ENCODE peak calls at places on chromosomes 6 and 20, in six cellular contexts. Y, M, J, O, S and A are unnamed samples.

GRCh38 chr6:79494841-79495240 is 42.4 kb downstream of the LCA5 start:
- ATAC-seq in S (no peak), Y (no peak), O (no peak), M (no peak), J (no peak), A (no peak)

GRCh38 chr6:11232968-11233626 is 629 bp upstream of the NEDD9 start:
- ATAC-seq in S (no peak), Y (no peak), O (peak), M (peak), J (peak), A (peak)

GRCh38 chr20:56460459-56460858 is 8.0 kb upstream of the RTF2 start:
- ATAC-seq in O (no peak), Y (no peak), S (no peak), M (no peak), J (no peak), A (no peak)

GRCh38 chr20:13028001-13028400 is 19.2 kb downstream of the SPTLC3 start:
- ATAC-seq in Y (no peak), S (no peak), J (no peak), M (no peak), O (no peak), A (no peak)

GRCh38 chr6:27966044-27966443 is 9.0 kb downstream of the OR2B6 start:
- ATAC-seq in J (no peak), S (no peak), M (no peak), O (no peak), Y (no peak), A (no peak)

GRCh38 chr6:41049548-41049947 is 3.5 kb upstream of the APOBEC2 start:
- ATAC-seq in S (no peak), O (peak), J (no peak), M (peak), Y (no peak), A (no peak)

GRCh38 chr6:116969211-116969863 is 92.3 kb downstream of the RFX6 start:
- ATAC-seq in S (no peak), J (peak), O (peak), M (peak), Y (peak), A (no peak)

GRCh38 chr6:38977101-38977500 is 71.5 kb upstream of the GLP1R start:
- ATAC-seq in J (no peak), O (no peak), Y (no peak), S (no peak), M (no peak), A (no peak)

GRCh38 chr6:125215252-125215819 is 61.8 kb downstream of the TPD52L1 start:
- ATAC-seq in Y (no peak), M (no peak), S (no peak), O (no peak), J (no peak), A (no peak)

GRCh38 chr6:14638932-14639875 is 521.6 kb downstream of the CD83 start:
- ATAC-seq in M (peak), S (no peak), Y (no peak), O (peak), J (no peak), A (peak)

GRCh38 chr6:109477725-109478124 is 5.3 kb downstream of the ZBTB24 start:
- ATAC-seq in S (no peak), O (no peak), J (no peak), M (no peak), Y (peak), A (no peak)

GRCh38 chr6:31573239-31574105 is 1.4 kb downstream of the LTA start:
- ATAC-seq in S (no peak), J (no peak), O (no peak), M (no peak), Y (no peak), A (no peak)

GRCh38 chr6:31574106-31575061 is 981 bp upstream of the TNF start:
- ATAC-seq in Y (peak), J (peak), M (no peak), O (no peak), S (no peak), A (no peak)

GRCh38 chr6:31576897-31577341 is 1.6 kb downstream of the TNF start:
- ATAC-seq in Y (no peak), S (no peak), J (no peak), M (no peak), O (no peak), A (no peak)

GRCh38 chr6:31575952-31576684 is 753 bp downstream of the TNF start:
- ATAC-seq in Y (no peak), J (no peak), O (no peak), M (no peak), S (no peak), A (no peak)

DNA sequence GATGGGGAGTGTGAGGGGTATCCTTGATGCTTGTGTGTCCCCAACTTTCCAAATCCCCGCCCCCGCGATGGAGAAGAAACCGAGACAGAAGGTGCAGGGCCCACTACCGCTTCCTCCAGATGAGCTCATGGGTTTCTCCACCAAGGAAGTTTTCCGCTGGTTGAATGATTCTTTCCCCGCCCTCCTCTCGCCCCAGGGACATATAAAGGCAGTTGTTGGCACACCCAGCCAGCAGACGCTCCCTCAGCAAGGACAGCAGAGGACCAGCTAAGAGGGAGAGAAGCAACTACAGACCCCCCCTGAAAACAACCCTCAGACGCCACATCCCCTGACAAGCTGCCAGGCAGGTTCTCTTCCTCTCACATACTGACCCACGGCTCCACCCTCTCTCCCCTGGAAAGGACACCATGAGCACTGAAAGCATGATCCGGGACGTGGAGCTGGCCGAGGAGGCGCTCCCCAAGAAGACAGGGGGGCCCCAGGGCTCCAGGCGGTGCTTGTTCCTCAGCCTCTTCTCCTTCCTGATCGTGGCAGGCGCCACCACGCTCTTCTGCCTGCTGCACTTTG is at the start of gene TNF:
- ATAC-seq in O (no peak), M (no peak), J (no peak), S (no peak), Y (no peak), A (peak)
- TF ChIP-seq POLR2A in O (no peak), M (no peak), J (no peak), S (no peak), Y (no peak), A (peak)

GRCh38 chr6:142944126-142945066 is 580 bp downstream of the HIVEP2 start:
- ATAC-seq in O (peak), J (peak), Y (peak), S (peak), M (peak), A (peak)

GRCh38 chr6:142946181-142946923 is 1.4 kb upstream of the HIVEP2 start:
- ATAC-seq in O (peak), S (peak), J (peak), M (peak), Y (peak), A (peak)

GRCh38 chr6:142945071-142945445 is at the start of gene HIVEP2:
- ATAC-seq in M (peak), J (peak), Y (peak), S (peak), O (peak), A (peak)

GRCh38 chr6:142946924-142947701 is 2.1 kb upstream of the HIVEP2 start:
- ATAC-seq in J (peak), M (peak), Y (peak), O (peak), S (peak), A (peak)

GRCh38 chr6:142945446-142946180 is 637 bp upstream of the HIVEP2 start:
- ATAC-seq in M (peak), S (peak), J (peak), O (peak), Y (peak), A (peak)
- TF ChIP-seq POLR2A in M (peak), S (peak), J (no peak), O (no peak), Y (no peak), A (no peak)

GRCh38 chr6:139531148-139531547 is 156.7 kb upstream of the CITED2 start:
- ATAC-seq in S (no peak), J (no peak), O (no peak), Y (no peak), M (no peak), A (no peak)

GRCh38 chr6:139531716-139532115 is 157.3 kb upstream of the CITED2 start:
- ATAC-seq in O (no peak), J (no peak), S (no peak), Y (no peak), M (no peak), A (no peak)

GRCh38 chr6:139534472-139535115 is 160.1 kb upstream of the CITED2 start:
- ATAC-seq in O (peak), M (no peak), Y (peak), J (peak), S (peak), A (no peak)

GRCh38 chr6:139533166-139533565 is 158.7 kb upstream of the CITED2 start:
- ATAC-seq in O (no peak), J (peak), Y (no peak), S (no peak), M (no peak), A (peak)

DNA sequence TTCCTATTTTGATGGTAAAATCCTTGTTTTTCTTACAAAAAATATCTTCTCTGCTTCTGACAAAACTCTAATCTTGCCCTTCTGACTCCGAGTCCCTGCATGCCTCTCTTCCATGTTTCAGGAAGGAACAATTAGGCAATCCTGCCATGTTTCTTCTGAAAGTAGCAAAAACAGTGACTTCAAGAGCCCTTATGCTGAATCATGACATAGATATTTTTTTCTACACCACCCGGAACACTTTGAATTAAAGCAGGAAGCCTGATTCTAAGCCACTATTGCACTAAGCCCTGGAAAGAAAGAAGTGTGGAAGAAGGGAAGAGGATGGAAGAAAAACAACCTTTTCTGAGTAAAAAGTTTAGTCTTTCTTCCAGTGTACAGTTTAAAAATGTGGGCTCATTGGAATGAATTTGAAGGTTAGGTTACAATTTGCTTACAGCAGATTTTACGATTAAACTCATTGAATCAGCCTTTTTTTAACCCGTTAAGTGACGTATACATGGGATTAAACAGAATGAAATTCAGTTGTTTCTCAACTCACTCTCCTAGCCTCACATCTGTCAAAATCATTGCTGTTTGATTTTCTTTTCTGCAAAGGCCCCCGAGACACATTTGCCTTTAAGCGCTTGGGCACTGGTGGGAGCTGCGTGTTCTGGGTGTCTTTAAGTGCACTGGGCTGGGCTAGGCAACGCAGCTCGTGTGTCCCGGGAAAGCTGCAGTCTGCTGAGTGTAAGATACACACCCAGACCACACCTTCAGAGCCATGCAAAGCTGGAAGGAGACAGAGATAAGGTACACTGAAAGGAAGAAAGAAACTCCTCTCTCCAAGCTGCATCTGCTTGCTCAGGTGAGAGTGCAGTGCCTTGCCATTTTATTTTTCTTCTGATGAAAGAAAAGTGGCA is 159.4 kb upstream of the CITED2 start:
- ATAC-seq in Y (peak), J (peak), M (peak), O (peak), S (peak), A (peak)
- TF ChIP-seq POLR2A in Y (no peak), J (no peak), M (no peak), O (no peak), S (no peak), A (no peak)

GRCh38 chr6:37538107-37538506 is 38.4 kb upstream of the CCDC167 start:
- ATAC-seq in J (peak), Y (peak), S (no peak), O (no peak), M (peak), A (no peak)

GRCh38 chr6:37539706-37540352 is 40.1 kb upstream of the CCDC167 start:
- ATAC-seq in M (no peak), Y (no peak), S (no peak), J (no peak), O (no peak), A (no peak)

GRCh38 chr6:37535701-37536461 is 36.2 kb upstream of the CCDC167 start:
- ATAC-seq in Y (no peak), M (peak), J (no peak), O (peak), S (no peak), A (no peak)

GRCh38 chr6:37540390-37540789 is 40.7 kb upstream of the CCDC167 start:
- ATAC-seq in J (peak), Y (no peak), M (no peak), O (no peak), S (no peak), A (no peak)

GRCh38 chr6:37536462-37537225 is 37.0 kb upstream of the CCDC167 start:
- ATAC-seq in S (no peak), M (no peak), O (peak), Y (no peak), J (no peak), A (no peak)
- TF ChIP-seq POLR2A in S (no peak), M (no peak), O (no peak), Y (no peak), J (no peak), A (no peak)

GRCh38 chr6:122471107-122472021 is at the start of gene SERINC1:
- ATAC-seq in J (peak), S (peak), O (peak), Y (peak), M (peak), A (peak)
- TF ChIP-seq POLR2A in J (peak), S (peak), O (peak), Y (peak), M (peak), A (peak)

GRCh38 chr6:131561925-131562707 is 10.9 kb upstream of the ARG1 start:
- ATAC-seq in M (no peak), O (no peak), S (no peak), J (no peak), Y (no peak), A (no peak)
- TF ChIP-seq POLR2A in M (no peak), O (no peak), S (no peak), J (no peak), Y (no peak), A (no peak)

GRCh38 chr20:63691711-63692435 is 4.6 kb upstream of the TNFRSF6B start:
- ATAC-seq in J (no peak), S (no peak), O (no peak), Y (no peak), M (no peak), A (no peak)

GRCh38 chr20:63692436-63693078 is 3.9 kb upstream of the TNFRSF6B start:
- ATAC-seq in Y (peak), O (no peak), S (no peak), J (no peak), M (peak), A (peak)

GRCh38 chr20:63690001-63690897 is 6.2 kb upstream of the TNFRSF6B start:
- ATAC-seq in S (no peak), Y (no peak), J (no peak), M (no peak), O (no peak), A (no peak)

GRCh38 chr20:63689046-63690000 is 7.1 kb upstream of the TNFRSF6B start:
- ATAC-seq in Y (no peak), M (no peak), O (no peak), J (no peak), S (no peak), A (no peak)

GRCh38 chr20:63690898-63691710 is 5.3 kb upstream of the TNFRSF6B start:
- ATAC-seq in O (no peak), S (no peak), J (no peak), M (no peak), Y (peak), A (no peak)
- TF ChIP-seq POLR2A in O (no peak), S (no peak), J (no peak), M (no peak), Y (no peak), A (no peak)

GRCh38 chr6:31831350-31832215 is 4.0 kb downstream of the HSPA1B start:
- ATAC-seq in M (no peak), J (no peak), S (no peak), O (no peak), Y (no peak), A (no peak)

GRCh38 chr6:31836036-31836675 is 8.6 kb downstream of the HSPA1B start:
- ATAC-seq in Y (no peak), M (no peak), O (no peak), S (no peak), J (no peak), A (no peak)

GRCh38 chr6:31836676-31837611 is 9.4 kb downstream of the HSPA1B start:
- ATAC-seq in J (no peak), O (no peak), M (peak), S (no peak), Y (no peak), A (no peak)

GRCh38 chr6:31834704-31835375 is 7.3 kb downstream of the HSPA1B start:
- ATAC-seq in M (peak), O (peak), S (peak), Y (peak), J (peak), A (peak)

DNA sequence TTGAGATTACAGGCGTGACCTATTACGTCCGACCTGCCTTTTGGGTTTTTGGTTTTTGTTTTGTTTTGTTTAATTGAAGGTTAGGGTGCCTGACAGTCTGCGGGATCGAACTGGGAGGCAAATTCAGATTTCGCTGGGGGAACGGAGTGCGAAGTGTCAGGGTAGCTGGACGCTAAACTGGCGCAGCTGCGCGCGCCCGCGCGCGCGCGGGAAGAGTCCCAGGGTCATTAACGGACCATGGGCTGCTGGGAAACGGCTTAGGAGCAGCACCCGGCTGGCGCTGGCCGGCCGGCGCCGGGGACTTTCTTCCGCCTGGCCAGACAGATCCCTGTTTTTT is 6.8 kb downstream of the HSPA1B start:
- ATAC-seq in O (peak), M (peak), J (peak), S (peak), Y (peak), A (peak)
- TF ChIP-seq POLR2A in O (peak), M (no peak), J (no peak), S (no peak), Y (peak), A (no peak)